ENCODE peak calls at places on chromosomes 1 and 21, in eight cellular contexts. One of them, this sample, is unnamed.
A peak's percentile ranks its signal among the peaks of the same experiment; 100 is the strongest.

GRCh38 chr1:97091679-97092078 is 370.1 kb downstream of the PTBP2 start:
- DNase-seq in OCI-LY7: no peak
- DNase-seq in CD8-positive, alpha-beta T cell: no peak
- DNase-seq in mammary epithelial cell: no peak
- DNase-seq in HCT116: no peak
- DNase-seq in neural progenitor cell: no peak
- DNase-seq in uterus: no peak
- DNase-seq in transverse colon: no peak
- DNase-seq in this sample: no peak

GRCh38 chr1:152053375-152053774 is 16.6 kb upstream of the S100A11 start:
- DNase-seq in OCI-LY7: no peak
- DNase-seq in CD8-positive, alpha-beta T cell: no peak
- DNase-seq in mammary epithelial cell: no peak
- DNase-seq in HCT116: no peak
- DNase-seq in neural progenitor cell: no peak
- DNase-seq in uterus: no peak
- DNase-seq in transverse colon: no peak
- DNase-seq in this sample: no peak

GRCh38 chr1:34113362-34113761 is 51.7 kb downstream of the CSMD2 start:
- DNase-seq in OCI-LY7: peak; percentile 51
- DNase-seq in CD8-positive, alpha-beta T cell: no peak
- DNase-seq in mammary epithelial cell: no peak
- DNase-seq in HCT116: no peak
- DNase-seq in neural progenitor cell: peak; percentile 68
- DNase-seq in uterus: no peak
- DNase-seq in transverse colon: no peak
- DNase-seq in this sample: no peak

GRCh38 chr1:207968521-207968944 is 57.6 kb upstream of the CD34 start:
- DNase-seq in OCI-LY7: no peak
- DNase-seq in CD8-positive, alpha-beta T cell: no peak
- DNase-seq in mammary epithelial cell: no peak
- DNase-seq in HCT116: no peak
- DNase-seq in neural progenitor cell: no peak
- DNase-seq in uterus: no peak
- DNase-seq in transverse colon: no peak
- DNase-seq in this sample: no peak

GRCh38 chr1:115976062-115976899 is at the start of gene SLC22A15:
- DNase-seq in OCI-LY7: peak; percentile 69
- DNase-seq in CD8-positive, alpha-beta T cell: peak; percentile 3
- DNase-seq in mammary epithelial cell: peak; percentile 55
- DNase-seq in HCT116: no peak
- DNase-seq in neural progenitor cell: peak; percentile 77
- DNase-seq in uterus: no peak
- DNase-seq in transverse colon: peak; percentile 70
- DNase-seq in this sample: peak; percentile 84

GRCh38 chr1:243582321-243582720 is 267.7 kb downstream of the AKT3 start:
- DNase-seq in OCI-LY7: no peak
- DNase-seq in CD8-positive, alpha-beta T cell: no peak
- DNase-seq in mammary epithelial cell: peak; percentile 35
- DNase-seq in HCT116: no peak
- DNase-seq in neural progenitor cell: no peak
- DNase-seq in uterus: no peak
- DNase-seq in transverse colon: no peak
- DNase-seq in this sample: no peak

GRCh38 chr21:36790616-36791015 is 91.7 kb downstream of the SIM2 start:
- DNase-seq in OCI-LY7: no peak
- DNase-seq in CD8-positive, alpha-beta T cell: no peak
- DNase-seq in mammary epithelial cell: no peak
- DNase-seq in HCT116: no peak
- DNase-seq in neural progenitor cell: no peak
- DNase-seq in uterus: no peak
- DNase-seq in transverse colon: no peak
- DNase-seq in this sample: no peak

GRCh38 chr21:20790113-20790512 is 208.1 kb upstream of the NCAM2 start:
- DNase-seq in OCI-LY7: no peak
- DNase-seq in CD8-positive, alpha-beta T cell: no peak
- DNase-seq in mammary epithelial cell: no peak
- DNase-seq in HCT116: no peak
- DNase-seq in neural progenitor cell: peak; percentile 29
- DNase-seq in uterus: no peak
- DNase-seq in transverse colon: no peak
- DNase-seq in this sample: no peak

GRCh38 chr1:167555971-167556714 is 2.6 kb upstream of the CREG1 start:
- DNase-seq in OCI-LY7: peak; percentile 86
- DNase-seq in CD8-positive, alpha-beta T cell: peak; percentile 56
- DNase-seq in mammary epithelial cell: peak; percentile 93
- DNase-seq in HCT116: peak; percentile 79
- DNase-seq in neural progenitor cell: peak; percentile 79
- DNase-seq in uterus: peak; percentile 79
- DNase-seq in transverse colon: peak; percentile 84
- DNase-seq in this sample: peak; percentile 83

GRCh38 chr1:220906561-220907334 is 27.5 kb downstream of the HLX start:
- DNase-seq in OCI-LY7: no peak
- DNase-seq in CD8-positive, alpha-beta T cell: no peak
- DNase-seq in mammary epithelial cell: peak; percentile 54
- DNase-seq in HCT116: no peak
- DNase-seq in neural progenitor cell: no peak
- DNase-seq in uterus: no peak
- DNase-seq in transverse colon: no peak
- DNase-seq in this sample: no peak

GRCh38 chr1:220928320-220928719 is 49.1 kb downstream of the HLX start:
- DNase-seq in OCI-LY7: no peak
- DNase-seq in CD8-positive, alpha-beta T cell: no peak
- DNase-seq in mammary epithelial cell: no peak
- DNase-seq in HCT116: no peak
- DNase-seq in neural progenitor cell: no peak
- DNase-seq in uterus: no peak
- DNase-seq in transverse colon: no peak
- DNase-seq in this sample: no peak

GRCh38 chr1:59062743-59063142 is 234.2 kb upstream of the FGGY start:
- DNase-seq in OCI-LY7: no peak
- DNase-seq in CD8-positive, alpha-beta T cell: no peak
- DNase-seq in mammary epithelial cell: peak; percentile 71
- DNase-seq in HCT116: no peak
- DNase-seq in neural progenitor cell: no peak
- DNase-seq in uterus: peak; percentile 59
- DNase-seq in transverse colon: peak; percentile 26
- DNase-seq in this sample: no peak

GRCh38 chr1:44108241-44108640 is 10.4 kb upstream of the KLF17 start:
- DNase-seq in OCI-LY7: no peak
- DNase-seq in CD8-positive, alpha-beta T cell: no peak
- DNase-seq in mammary epithelial cell: peak; percentile 7
- DNase-seq in HCT116: no peak
- DNase-seq in neural progenitor cell: no peak
- DNase-seq in uterus: no peak
- DNase-seq in transverse colon: no peak
- DNase-seq in this sample: no peak

GRCh38 chr1:151888972-151889570 is 20.2 kb downstream of the THEM4 start:
- DNase-seq in OCI-LY7: peak; percentile 44
- DNase-seq in CD8-positive, alpha-beta T cell: no peak
- DNase-seq in mammary epithelial cell: no peak
- DNase-seq in HCT116: no peak
- DNase-seq in neural progenitor cell: peak; percentile 7
- DNase-seq in uterus: no peak
- DNase-seq in transverse colon: no peak
- DNase-seq in this sample: no peak

GRCh38 chr1:204499511-204500468 is 5.2 kb upstream of the PIK3C2B start:
- DNase-seq in OCI-LY7: no peak
- DNase-seq in CD8-positive, alpha-beta T cell: no peak
- DNase-seq in mammary epithelial cell: no peak
- DNase-seq in HCT116: no peak
- DNase-seq in neural progenitor cell: no peak
- DNase-seq in uterus: no peak
- DNase-seq in transverse colon: no peak
- DNase-seq in this sample: no peak
- TF ChIP-seq CTCF in OCI-LY7: no peak
- TF ChIP-seq CTCF in CD8-positive, alpha-beta T cell: no peak
- TF ChIP-seq CTCF in mammary epithelial cell: no peak
- TF ChIP-seq CTCF in HCT116: no peak
- TF ChIP-seq CTCF in neural progenitor cell: no peak
- TF ChIP-seq CTCF in uterus: no peak
- TF ChIP-seq CTCF in transverse colon: no peak
- TF ChIP-seq CTCF in this sample: no peak

GRCh38 chr1:56527548-56528302 is 51.6 kb downstream of the PLPP3 start:
- DNase-seq in OCI-LY7: no peak
- DNase-seq in CD8-positive, alpha-beta T cell: no peak
- DNase-seq in mammary epithelial cell: no peak
- DNase-seq in HCT116: no peak
- DNase-seq in neural progenitor cell: no peak
- DNase-seq in uterus: peak; percentile 54
- DNase-seq in transverse colon: peak; percentile 33
- DNase-seq in this sample: peak; percentile 47
- H3K4me3 ChIP-seq in OCI-LY7: no peak overlapping the region
- H3K4me3 ChIP-seq in CD8-positive, alpha-beta T cell: no peak overlapping the region
- H3K4me3 ChIP-seq in mammary epithelial cell: no peak overlapping the region
- H3K4me3 ChIP-seq in HCT116: no peak overlapping the region
- H3K4me3 ChIP-seq in neural progenitor cell: no peak overlapping the region
- H3K4me3 ChIP-seq in uterus: no peak overlapping the region
- H3K4me3 ChIP-seq in transverse colon: no peak overlapping the region
- H3K4me3 ChIP-seq in this sample: no peak overlapping the region

GRCh38 chr1:3117879-3118278 is 48.9 kb downstream of the PRDM16 start:
- DNase-seq in OCI-LY7: no peak
- DNase-seq in CD8-positive, alpha-beta T cell: no peak
- DNase-seq in mammary epithelial cell: no peak
- DNase-seq in HCT116: no peak
- DNase-seq in neural progenitor cell: no peak
- DNase-seq in uterus: no peak
- DNase-seq in transverse colon: no peak
- DNase-seq in this sample: no peak
- H3K4me1 ChIP-seq in OCI-LY7: no peaks in the 10 kb centered on the region
- H3K4me1 ChIP-seq in CD8-positive, alpha-beta T cell: no peaks in the 10 kb centered on the region
- H3K4me1 ChIP-seq in mammary epithelial cell: no peaks in the 10 kb centered on the region
- H3K4me1 ChIP-seq in HCT116: no peaks in the 10 kb centered on the region
- H3K4me1 ChIP-seq in neural progenitor cell: peaks cover 56% of the 10 kb centered on the region
- H3K4me1 ChIP-seq in uterus: no peaks in the 10 kb centered on the region
- H3K4me1 ChIP-seq in transverse colon: no peaks in the 10 kb centered on the region
- H3K4me1 ChIP-seq in this sample: no peaks in the 10 kb centered on the region

GRCh38 chr1:56967900-56968832 is 2.4 kb upstream of the C8B start:
- DNase-seq in OCI-LY7: no peak
- DNase-seq in CD8-positive, alpha-beta T cell: no peak
- DNase-seq in mammary epithelial cell: no peak
- DNase-seq in HCT116: peak; percentile 7
- DNase-seq in neural progenitor cell: peak; percentile 74
- DNase-seq in uterus: no peak
- DNase-seq in transverse colon: no peak
- DNase-seq in this sample: peak; percentile 33
- TF ChIP-seq CTCF in OCI-LY7: peak; percentile 66
- TF ChIP-seq CTCF in CD8-positive, alpha-beta T cell: no peak
- TF ChIP-seq CTCF in mammary epithelial cell: peak; percentile 26
- TF ChIP-seq CTCF in HCT116: no peak
- TF ChIP-seq CTCF in neural progenitor cell: peak; percentile 93
- TF ChIP-seq CTCF in uterus: no peak
- TF ChIP-seq CTCF in transverse colon: peak; percentile 34
- TF ChIP-seq CTCF in this sample: peak; percentile 70

GRCh38 chr1:201584510-201584991 is 45.6 kb downstream of the NAV1 start:
- DNase-seq in OCI-LY7: no peak
- DNase-seq in CD8-positive, alpha-beta T cell: no peak
- DNase-seq in mammary epithelial cell: no peak
- DNase-seq in HCT116: no peak
- DNase-seq in neural progenitor cell: no peak
- DNase-seq in uterus: no peak
- DNase-seq in transverse colon: peak; percentile 35
- DNase-seq in this sample: no peak
- H3K4me3 ChIP-seq in OCI-LY7: no peak overlapping the region
- H3K4me3 ChIP-seq in CD8-positive, alpha-beta T cell: no peak overlapping the region
- H3K4me3 ChIP-seq in mammary epithelial cell: no peak overlapping the region
- H3K4me3 ChIP-seq in HCT116: no peak overlapping the region
- H3K4me3 ChIP-seq in neural progenitor cell: no peak overlapping the region
- H3K4me3 ChIP-seq in uterus: no peak overlapping the region
- H3K4me3 ChIP-seq in transverse colon: no peak overlapping the region
- H3K4me3 ChIP-seq in this sample: no peak overlapping the region

DNA sequence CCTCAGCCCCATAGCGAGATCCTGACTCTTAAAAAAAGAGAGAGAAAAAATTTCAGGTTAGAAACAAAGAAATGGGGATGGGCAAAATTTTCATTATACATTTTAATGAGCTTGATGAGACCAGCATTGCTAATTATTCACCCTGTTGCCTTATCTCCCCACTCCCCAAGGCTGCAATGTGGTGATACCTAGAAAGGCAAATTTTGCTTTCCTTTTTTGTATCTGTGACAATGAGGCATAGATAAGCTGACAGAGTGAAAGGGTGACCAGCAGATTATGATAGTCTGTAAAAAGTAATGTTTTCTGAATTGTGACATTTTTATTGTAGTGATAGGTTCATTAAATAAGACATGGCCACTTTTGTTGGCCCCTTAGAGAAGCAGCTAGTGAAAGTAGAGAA is 12.9 kb downstream of the SRRM1 start:
- DNase-seq in OCI-LY7: no peak
- DNase-seq in CD8-positive, alpha-beta T cell: no peak
- DNase-seq in mammary epithelial cell: no peak
- DNase-seq in HCT116: no peak
- DNase-seq in neural progenitor cell: no peak
- DNase-seq in uterus: no peak
- DNase-seq in transverse colon: no peak
- DNase-seq in this sample: no peak
- H3K4me1 ChIP-seq in OCI-LY7: no peaks in the 10 kb centered on the region
- H3K4me1 ChIP-seq in CD8-positive, alpha-beta T cell: peaks cover 23% of the 10 kb centered on the region
- H3K4me1 ChIP-seq in mammary epithelial cell: peaks cover 4% of the 10 kb centered on the region
- H3K4me1 ChIP-seq in HCT116: no peaks in the 10 kb centered on the region
- H3K4me1 ChIP-seq in neural progenitor cell: no peaks in the 10 kb centered on the region
- H3K4me1 ChIP-seq in uterus: no peaks in the 10 kb centered on the region
- H3K4me1 ChIP-seq in transverse colon: no peaks in the 10 kb centered on the region
- H3K4me1 ChIP-seq in this sample: peaks cover 7% of the 10 kb centered on the region

DNA sequence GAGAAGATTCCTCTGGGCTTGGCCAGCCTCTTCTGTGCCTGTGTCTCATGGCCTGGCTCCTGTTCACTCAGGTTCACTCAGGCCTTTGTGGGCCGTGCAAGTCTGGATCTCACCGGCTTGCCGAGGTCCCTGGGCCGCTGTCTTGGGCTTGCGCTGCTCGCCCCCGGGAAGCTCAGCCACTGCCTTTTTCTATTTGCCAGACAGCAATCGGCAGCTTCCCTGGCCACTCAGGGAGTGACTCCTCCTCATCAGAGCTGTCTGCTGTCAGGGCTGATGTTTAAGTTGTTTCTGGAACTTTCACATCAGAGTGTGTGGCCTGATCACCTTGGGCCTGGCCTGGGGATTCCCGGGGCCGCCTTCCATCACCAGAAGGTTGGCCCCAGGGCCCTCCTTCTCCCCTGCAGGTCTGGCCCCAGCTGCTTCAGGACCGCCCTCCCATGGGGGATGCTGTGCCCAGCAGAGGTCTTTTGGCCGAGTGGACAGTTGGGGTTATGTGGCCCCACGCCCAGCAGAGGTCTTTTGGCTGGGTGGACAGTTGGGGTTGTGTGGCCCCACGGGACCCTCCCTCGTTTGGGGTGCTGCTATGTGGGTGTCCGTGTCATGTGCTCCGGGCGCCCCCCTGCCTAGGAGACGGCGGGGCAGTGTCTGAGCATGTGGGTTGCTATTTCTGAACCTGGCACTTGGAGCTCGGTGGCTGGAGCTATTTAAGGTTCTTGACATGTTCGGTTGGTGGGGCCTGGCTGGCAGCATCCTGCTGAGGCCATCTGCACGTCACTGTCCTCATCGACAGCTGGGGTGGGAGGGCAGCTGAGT is 12.5 kb downstream of the SLX9 start:
- DNase-seq in OCI-LY7: no peak
- DNase-seq in CD8-positive, alpha-beta T cell: no peak
- DNase-seq in mammary epithelial cell: no peak
- DNase-seq in HCT116: no peak
- DNase-seq in neural progenitor cell: no peak
- DNase-seq in uterus: no peak
- DNase-seq in transverse colon: no peak
- DNase-seq in this sample: no peak
- TF ChIP-seq CTCF in OCI-LY7: no peak
- TF ChIP-seq CTCF in CD8-positive, alpha-beta T cell: no peak
- TF ChIP-seq CTCF in mammary epithelial cell: no peak
- TF ChIP-seq CTCF in HCT116: no peak
- TF ChIP-seq CTCF in neural progenitor cell: no peak
- TF ChIP-seq CTCF in uterus: no peak
- TF ChIP-seq CTCF in transverse colon: no peak
- TF ChIP-seq CTCF in this sample: no peak

GRCh38 chr21:41166947-41167346 is 1.0 kb upstream of the BACE2 start:
- DNase-seq in OCI-LY7: no peak
- DNase-seq in CD8-positive, alpha-beta T cell: no peak
- DNase-seq in mammary epithelial cell: no peak
- DNase-seq in HCT116: no peak
- DNase-seq in neural progenitor cell: no peak
- DNase-seq in uterus: peak; percentile 59
- DNase-seq in transverse colon: no peak
- DNase-seq in this sample: peak; percentile 50
- H3K4me3 ChIP-seq in OCI-LY7: no peak overlapping the region
- H3K4me3 ChIP-seq in CD8-positive, alpha-beta T cell: no peak overlapping the region
- H3K4me3 ChIP-seq in mammary epithelial cell: peak overlapping the region; percentile 64
- H3K4me3 ChIP-seq in HCT116: peak overlapping the region; percentile 77
- H3K4me3 ChIP-seq in neural progenitor cell: peak overlapping the region; percentile 83
- H3K4me3 ChIP-seq in uterus: peak overlapping the region; percentile 70
- H3K4me3 ChIP-seq in transverse colon: peak overlapping the region; percentile 74
- H3K4me3 ChIP-seq in this sample: peak overlapping the region; percentile 85

This sample was measured in pancreas.